ENCODE peak calls at places on chromosome 15, in seven cellular contexts. Q is ecto neural progenitor cell; T is KBM-7; M is fibroblast of lung; P is left colon; Z is stimulated activated naive B cell treated with anti-CD40 and anti-IgM and Interleukin-4, amounts not matched to agents 10 μg/mL and 1 μg/mL and 100 μg/mL, for 72 hours; K is NCI-H1694 treated with DMSO at 0.1 percent for 48 hours. E is an unnamed sample.

GRCh38 chr15:22980189-22981136 is at the start of gene CYFIP1:
- DNase-seq in M (peak), Q (peak), T (peak), K (no peak), P (peak), Z (peak), E (no peak)

GRCh38 chr15:89307791-89308190 is 26.8 kb downstream of the POLG start:
- DNase-seq in M (no peak), T (no peak), Q (no peak), P (no peak), Z (no peak), K (no peak), E (no peak)

GRCh38 chr15:76935620-76936019 is 4.1 kb downstream of the RCN2 start:
- DNase-seq in T (no peak), P (no peak), M (no peak), Q (no peak), Z (peak), K (no peak), E (no peak)

GRCh38 chr15:27495963-27496459 is 525.0 kb downstream of the GABRG3 start:
- DNase-seq in Z (no peak), T (no peak), M (no peak), Q (no peak), P (no peak), K (no peak), E (no peak)

GRCh38 chr15:36924076-36924475 is 176.3 kb downstream of the MEIS2 start:
- DNase-seq in Z (no peak), M (no peak), K (no peak), P (no peak), Q (no peak), T (no peak), E (no peak)

GRCh38 chr15:29672923-29673809 is 149.1 kb downstream of the TJP1 start:
- DNase-seq in Z (no peak), Q (no peak), K (no peak), M (no peak), P (no peak), T (peak), E (no peak)

GRCh38 chr15:70853855-70854668 is at the start of gene LARP6:
- DNase-seq in T (peak), M (peak), K (peak), Z (no peak), P (no peak), Q (peak), E (peak)

GRCh38 chr15:75578206-75578947 is 738 bp downstream of the PTPN9 start:
- DNase-seq in T (peak), Q (peak), P (peak), M (peak), Z (peak), K (no peak), E (no peak)

GRCh38 chr15:98905981-98906711 is 101.4 kb downstream of the PGPEP1L start:
- DNase-seq in M (no peak), Q (no peak), Z (no peak), T (no peak), K (no peak), P (no peak), E (no peak)

GRCh38 chr15:25171111-25171811 is 216.5 kb downstream of the SNRPN start:
- DNase-seq in M (no peak), T (no peak), Q (no peak), P (peak), Z (no peak), K (no peak), E (no peak)

GRCh38 chr15:78479650-78480049 is 27.7 kb upstream of the HYKK start:
- DNase-seq in T (no peak), Q (no peak), K (no peak), P (no peak), Z (no peak), M (no peak), E (no peak)

GRCh38 chr15:63366451-63366850 is 15.2 kb downstream of the CA12 start:
- DNase-seq in P (no peak), Q (no peak), Z (no peak), K (no peak), T (no peak), M (peak), E (no peak)

GRCh38 chr15:25504307-25504706 is 65.5 kb upstream of the UBE3A start:
- DNase-seq in P (no peak), Z (no peak), K (no peak), T (peak), Q (no peak), M (no peak), E (no peak)